ENCODE peak calls at places on chromosome 1, in nine cellular contexts. V is retina; H is NT2/D1; G is stimulated activated CD8-positive, alpha-beta memory T cell treated with anti-CD3 and anti-CD28 coated beads, Interleukin-7, amount 100 ng/mL, for 24 hours; E is HT-29; Z is astrocyte of the cerebellum; A is stimulated activated CD4-positive, alpha-beta T cell treated with anti-CD3 and anti-CD28 coated beads, TNF-alpha, amount 100 ng/mL, for 4 hours; I is heart right ventricle; P is HS-27A. W is an unnamed sample.

GRCh38 chr1:148372731-148373130 is 110.4 kb downstream of the PPIAL4G start:
- DNase-seq in V (no peak), H (no peak), G (no peak), E (peak; percentile 19), Z (no peak), A (no peak), I (no peak), P (no peak), W (no peak)

GRCh38 chr1:174333437-174333836 is 114.3 kb upstream of the GPR52 start:
- DNase-seq in V (no peak), H (no peak), G (no peak), E (no peak), Z (no peak), A (no peak), I (no peak), P (no peak), W (no peak)

GRCh38 chr1:171961861-171962260 is 120.6 kb downstream of the DNM3 start:
- DNase-seq in V (no peak), H (no peak), G (no peak), E (no peak), Z (no peak), A (no peak), I (no peak), P (no peak), W (no peak)

GRCh38 chr1:153940756-153941155 is 5.8 kb downstream of the DENND4B start:
- DNase-seq in V (no peak), H (no peak), G (no peak), E (no peak), Z (no peak), A (no peak), I (no peak), P (no peak), W (no peak)

GRCh38 chr1:214664656-214665433 is 61.9 kb downstream of the CENPF start:
- DNase-seq in V (no peak), H (no peak), G (no peak), E (no peak), Z (no peak), A (no peak), I (no peak), P (no peak), W (no peak)

GRCh38 chr1:163291461-163291860 is 30.3 kb upstream of the NUF2 start:
- DNase-seq in V (no peak), H (no peak), G (no peak), E (no peak), Z (no peak), A (no peak), I (no peak), P (no peak), W (no peak)

GRCh38 chr1:173052681-173053196 is 2.0 kb upstream of the TNFSF18 start:
- DNase-seq in V (no peak), H (no peak), G (no peak), E (peak; percentile 26), Z (no peak), A (no peak), I (no peak), P (no peak), W (no peak)

GRCh38 chr1:157691285-157691920 is 9.2 kb downstream of the FCRL3 start:
- DNase-seq in V (peak; percentile 19), H (peak; percentile 30), G (no peak), E (peak; percentile 48), Z (peak; percentile 6), A (no peak), I (no peak), P (no peak), W (peak; percentile 50)

W was measured in SW480.